ENCODE peak calls at places on chromosomes 7 and 10, in nine cellular contexts. A is breast epithelium, V is endodermal cell, I is uterus, G is IMR-90, F is psoas muscle, M is HCT116, B is lower lobe of right lung, X is hepatocyte. J is an unnamed sample.

GRCh38 chr10:128863411-128863810 is 603.6 kb upstream of the MGMT start:
- DNase-seq in V (no peak), G (no peak), B (no peak), I (peak), X (no peak), A (no peak), F (no peak), M (no peak), J (no peak)

GRCh38 chr10:97020452-97021400 is 165.0 kb downstream of the SLIT1 start:
- DNase-seq in B (no peak), A (no peak), I (peak), G (no peak), X (no peak), V (peak), M (no peak), F (no peak), J (no peak)

GRCh38 chr10:52347327-52347667 is 33.2 kb downstream of the DKK1 start:
- DNase-seq in V (no peak), G (no peak), M (no peak), I (no peak), B (no peak), A (no peak), X (no peak), F (no peak), J (no peak)

GRCh38 chr10:87702973-87703294 is 43.3 kb downstream of the PAPSS2 start:
- DNase-seq in B (no peak), V (no peak), I (no peak), G (no peak), F (no peak), X (no peak), M (no peak), A (no peak), J (no peak)

GRCh38 chr7:106022193-106022821 is 59.2 kb downstream of the CDHR3 start:
- DNase-seq in V (no peak), F (no peak), M (no peak), I (no peak), A (no peak), X (no peak), G (no peak), B (no peak), J (no peak)

GRCh38 chr10:77173615-77174461 is 463.8 kb downstream of the KCNMA1 start:
- DNase-seq in A (peak), V (peak), M (peak), G (peak), I (peak), B (peak), X (peak), F (peak), J (peak)

GRCh38 chr10:110457851-110458582 is 39.7 kb upstream of the DUSP5 start:
- DNase-seq in M (no peak), F (no peak), B (no peak), V (peak), G (no peak), A (no peak), I (no peak), X (no peak), J (no peak)

GRCh38 chr7:94888542-94888941 is 18.9 kb upstream of the PPP1R9A start:
- DNase-seq in V (no peak), I (no peak), B (no peak), G (no peak), M (peak), A (no peak), X (peak), F (no peak), J (peak)

GRCh38 chr7:15219758-15220157 is 317.2 kb upstream of the DGKB start:
- DNase-seq in I (no peak), X (no peak), F (no peak), G (no peak), V (no peak), M (no peak), B (no peak), A (no peak), J (no peak)

GRCh38 chr7:121544726-121545125 is 148.6 kb upstream of the FAM3C start:
- DNase-seq in X (peak), B (no peak), F (no peak), G (peak), I (peak), A (no peak), M (peak), V (peak), J (peak)

GRCh38 chr10:90413196-90413595 is 444.6 kb downstream of the HTR7 start:
- DNase-seq in I (no peak), V (no peak), G (peak), B (no peak), X (no peak), A (no peak), F (no peak), M (no peak), J (peak)

GRCh38 chr7:41122256-41122987 is 580.5 kb downstream of the INHBA start:
- DNase-seq in V (no peak), B (no peak), F (no peak), A (no peak), M (no peak), X (no peak), I (no peak), G (no peak), J (no peak)

GRCh38 chr7:135645296-135645904 is 16.9 kb upstream of the STMP1 start:
- DNase-seq in A (no peak), I (no peak), M (peak), X (peak), B (no peak), V (no peak), F (no peak), G (peak), J (peak)

GRCh38 chr7:144404911-144405310 is 1.4 kb upstream of the NOBOX start:
- DNase-seq in B (no peak), F (no peak), G (no peak), X (no peak), M (no peak), A (no peak), V (no peak), I (no peak), J (no peak)

GRCh38 chr7:94223375-94224084 is 171.2 kb upstream of the COL1A2 start:
- DNase-seq in I (no peak), B (no peak), V (peak), M (peak), F (no peak), X (peak), A (no peak), G (peak), J (peak)

GRCh38 chr7:1696671-1697498 is 26.8 kb downstream of the ELFN1 start:
- DNase-seq in G (no peak), I (peak), X (no peak), V (peak), B (peak), F (no peak), M (no peak), A (peak), J (no peak)

GRCh38 chr7:22193361-22194016 is 163.5 kb downstream of the RAPGEF5 start:
- DNase-seq in F (no peak), X (peak), V (peak), M (no peak), B (no peak), A (no peak), I (peak), G (peak), J (peak)

GRCh38 chr10:78579995-78580394 is 488.8 kb upstream of the ZMIZ1 start:
- DNase-seq in F (peak), I (peak), V (no peak), M (no peak), B (no peak), X (no peak), A (peak), G (no peak), J (no peak)

GRCh38 chr7:151518781-151519044 is 982 bp downstream of the RHEB start:
- DNase-seq in I (no peak), F (no peak), M (no peak), A (no peak), B (no peak), X (no peak), G (no peak), V (no peak), J (no peak)

GRCh38 chr7:151517601-151518104 is 2.0 kb downstream of the RHEB start:
- DNase-seq in X (no peak), B (no peak), A (no peak), V (no peak), F (no peak), G (no peak), I (no peak), M (no peak), J (no peak)

GRCh38 chr7:151520419-151521229 is 929 bp upstream of the RHEB start:
- DNase-seq in G (no peak), M (no peak), B (peak), X (no peak), I (peak), V (no peak), A (peak), F (peak), J (no peak)

GRCh38 chr7:151519765-151520418 is at the start of gene RHEB:
- DNase-seq in F (peak), V (peak), I (peak), B (peak), X (peak), M (peak), A (peak), G (peak), J (peak)

GRCh38 chr7:151518105-151518780 is 1.5 kb downstream of the RHEB start:
- DNase-seq in I (peak), G (peak), M (no peak), F (peak), B (peak), A (peak), V (peak), X (peak), J (peak)
- TF ChIP-seq CTCF in I (no peak), G (peak), M (no peak), F (peak), B (no peak), A (no peak), V (no peak), X (peak), J (no peak)

GRCh38 chr7:27141591-27142561 is 1.6 kb downstream of the HOXA5 start:
- DNase-seq in M (no peak), A (no peak), V (peak), X (no peak), B (no peak), F (no peak), G (no peak), I (no peak), J (peak)

GRCh38 chr7:27144799-27145166 is 1.3 kb upstream of the HOXA5 start:
- DNase-seq in G (no peak), X (no peak), I (no peak), A (no peak), B (no peak), M (no peak), F (no peak), V (peak), J (peak)

GRCh38 chr7:27143950-27144798 is 693 bp upstream of the HOXA5 start:
- DNase-seq in V (no peak), G (peak), I (no peak), A (no peak), X (no peak), B (no peak), F (no peak), M (no peak), J (peak)

GRCh38 chr7:27142562-27143021 is 889 bp downstream of the HOXA5 start:
- DNase-seq in A (no peak), X (no peak), G (no peak), V (peak), B (no peak), I (no peak), M (no peak), F (no peak), J (no peak)

GRCh38 chr7:27143022-27143949 is at the start of gene HOXA5:
- DNase-seq in G (peak), F (peak), I (peak), V (peak), A (no peak), M (no peak), X (no peak), B (no peak), J (peak)
- TF ChIP-seq CTCF in G (peak), F (peak), I (peak), V (peak), A (peak), M (no peak), X (peak), B (peak), J (peak)

DNA sequence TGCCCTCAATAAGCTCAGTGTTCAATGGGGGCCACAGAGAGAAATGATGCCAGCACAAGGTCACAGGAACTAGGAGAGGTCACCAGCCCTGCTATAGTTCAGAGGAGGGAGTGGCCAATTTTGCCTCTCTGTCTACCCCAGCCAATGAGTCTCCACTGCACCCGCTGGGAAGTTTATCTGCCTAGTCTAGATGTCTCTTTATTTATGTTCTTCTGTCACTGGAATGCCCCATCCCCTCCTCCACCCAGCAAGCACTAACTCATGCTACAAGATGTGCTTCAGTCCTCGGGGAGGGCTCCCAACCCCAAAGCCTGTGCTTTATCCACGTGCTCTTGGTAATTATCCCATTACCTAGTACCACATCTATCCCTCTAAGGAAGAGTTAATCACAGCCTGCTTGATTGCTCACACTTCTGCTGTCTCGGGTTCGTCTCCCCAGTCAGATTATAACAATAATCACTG is 4.1 kb downstream of the HIP1 start:
- DNase-seq in X (peak), F (no peak), M (no peak), A (no peak), B (no peak), G (peak), I (no peak), V (peak), J (peak)
- TF ChIP-seq CTCF in X (no peak), F (no peak), M (no peak), A (no peak), B (no peak), G (no peak), I (no peak), V (no peak), J (no peak)

GRCh38 chr10:132136097-132136521 is 50.6 kb upstream of the DPYSL4 start:
- DNase-seq in I (no peak), V (no peak), B (peak), A (no peak), F (no peak), X (no peak), G (no peak), M (no peak), J (no peak)
- TF ChIP-seq CTCF in I (no peak), V (no peak), B (no peak), A (no peak), F (no peak), X (no peak), G (no peak), M (no peak), J (no peak)

GRCh38 chr7:23260371-23260770 is 13.8 kb downstream of the GPNMB start:
- DNase-seq in I (no peak), X (no peak), G (no peak), F (no peak), A (no peak), M (no peak), B (no peak), V (no peak), J (no peak)

GRCh38 chr7:23266918-23267317 is 20.3 kb downstream of the GPNMB start:
- DNase-seq in X (no peak), I (no peak), M (no peak), V (peak), G (no peak), A (no peak), B (no peak), F (no peak), J (no peak)

GRCh38 chr7:23264916-23265458 is 18.4 kb downstream of the GPNMB start:
- DNase-seq in F (no peak), B (no peak), I (no peak), V (peak), A (no peak), X (no peak), G (no peak), M (no peak), J (no peak)

GRCh38 chr7:23256731-23257130 is 10.2 kb downstream of the GPNMB start:
- DNase-seq in X (no peak), G (no peak), A (no peak), V (no peak), F (no peak), B (no peak), I (no peak), M (no peak), J (no peak)

DNA sequence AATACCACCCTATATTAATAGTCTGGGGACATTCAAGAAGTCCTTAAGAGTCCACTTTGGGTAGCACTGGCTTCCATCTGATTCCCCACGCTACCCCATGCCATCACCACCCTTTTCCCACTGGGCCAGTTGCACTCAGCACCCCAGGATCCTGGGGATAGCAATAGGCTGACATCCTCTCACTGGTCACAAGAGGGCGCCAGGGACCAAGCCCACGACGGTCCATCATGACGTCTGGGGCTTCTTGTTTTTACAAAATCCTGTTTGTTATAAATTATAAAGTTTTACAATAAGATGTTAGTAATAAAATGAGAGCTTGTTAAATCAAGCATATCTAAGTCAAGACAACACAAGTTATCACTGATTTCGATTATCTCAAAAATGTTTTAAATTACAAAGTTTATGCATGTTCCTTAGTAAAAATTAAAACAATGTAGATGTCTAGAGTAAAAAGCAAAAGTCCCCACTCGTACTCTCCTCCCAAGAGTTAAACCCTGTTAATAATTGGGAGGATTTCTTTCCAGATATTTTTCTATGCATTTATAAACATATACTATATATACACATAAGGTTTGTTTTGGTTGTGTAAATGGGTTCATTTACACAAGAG is 15.4 kb downstream of the GPNMB start:
- DNase-seq in F (peak), I (peak), V (peak), A (no peak), M (peak), G (peak), X (peak), B (peak), J (peak)
- TF ChIP-seq CTCF in F (peak), I (peak), V (peak), A (peak), M (peak), G (peak), X (peak), B (peak), J (peak)

J was measured in fibroblast of mammary gland.